ENCODE peak calls at places on chromosome X, in four cellular contexts. Z is suprapubic skin, N is vagina, J is HL-60. D is an unnamed sample.

GRCh38 chrX:50762578-50762977 is 51.4 kb downstream of the SHROOM4 start:
- DNase-seq in Z (no peak), N (no peak), J (no peak), D (no peak)

GRCh38 chrX:65551086-65551485 is 16.5 kb upstream of the LAS1L start:
- DNase-seq in Z (no peak), N (no peak), J (no peak), D (no peak)

GRCh38 chrX:12953420-12953819 is 21.5 kb upstream of the TMSB4X start:
- DNase-seq in Z (no peak), N (no peak), J (no peak), D (no peak)

GRCh38 chrX:153499876-153500275 is 5.1 kb downstream of the BGN start:
- DNase-seq in Z (no peak), N (no peak), J (no peak), D (no peak)

GRCh38 chrX:136219893-136220292 is 31.3 kb downstream of the MAP7D3 start:
- DNase-seq in Z (no peak), N (no peak), J (no peak), D (no peak)

GRCh38 chrX:97594825-97595224 is 711.1 kb downstream of the RPA4 start:
- DNase-seq in Z (no peak), N (no peak), J (no peak), D (no peak)

GRCh38 chrX:76957485-76957884 is 489.7 kb upstream of the FGF16 start:
- DNase-seq in Z (no peak), N (no peak), J (no peak), D (no peak)

GRCh38 chrX:21723097-21723496 is 34.8 kb downstream of the SMPX start:
- DNase-seq in Z (no peak), N (no peak), J (no peak), D (no peak)

GRCh38 chrX:24241822-24242648 is 71.8 kb downstream of the SUPT20HL2 start:
- DNase-seq in Z (no peak), N (no peak), J (no peak), D (no peak)

GRCh38 chrX:46485897-46486296 is 59.3 kb downstream of the ZNF674 start:
- DNase-seq in Z (no peak), N (no peak), J (no peak), D (no peak)

GRCh38 chrX:118824173-118824782 is 654 bp downstream of the ZCCHC12 start:
- DNase-seq in Z (no peak), N (no peak), J (no peak), D (no peak)

GRCh38 chrX:80765226-80765625 is 44.5 kb downstream of the BRWD3 start:
- DNase-seq in Z (no peak), N (no peak), J (no peak), D (no peak)

DNA sequence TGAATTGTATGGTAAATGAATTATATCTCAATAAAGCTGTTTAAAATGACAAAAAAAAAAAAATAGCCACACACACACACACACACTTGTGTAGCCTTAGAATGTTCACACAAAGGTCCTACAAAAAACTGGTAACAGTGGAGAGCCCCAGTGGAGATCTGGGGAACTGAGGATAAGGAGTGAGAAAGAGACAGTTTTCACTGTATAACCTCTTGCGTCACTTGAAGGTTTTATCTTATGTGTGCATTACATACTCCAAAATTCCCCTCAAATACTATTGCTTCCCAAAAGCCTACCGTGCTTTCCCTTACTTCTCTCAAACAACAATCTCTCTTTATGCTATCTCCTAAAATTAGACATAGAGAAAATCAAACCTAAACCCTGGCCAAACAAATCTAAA is 67.8 kb downstream of the SMC1A start:
- DNase-seq in Z (no peak), N (no peak), J (no peak), D (no peak)
- TF ChIP-seq CTCF in Z (no peak), N (no peak), J (no peak), D (no peak)

DNA sequence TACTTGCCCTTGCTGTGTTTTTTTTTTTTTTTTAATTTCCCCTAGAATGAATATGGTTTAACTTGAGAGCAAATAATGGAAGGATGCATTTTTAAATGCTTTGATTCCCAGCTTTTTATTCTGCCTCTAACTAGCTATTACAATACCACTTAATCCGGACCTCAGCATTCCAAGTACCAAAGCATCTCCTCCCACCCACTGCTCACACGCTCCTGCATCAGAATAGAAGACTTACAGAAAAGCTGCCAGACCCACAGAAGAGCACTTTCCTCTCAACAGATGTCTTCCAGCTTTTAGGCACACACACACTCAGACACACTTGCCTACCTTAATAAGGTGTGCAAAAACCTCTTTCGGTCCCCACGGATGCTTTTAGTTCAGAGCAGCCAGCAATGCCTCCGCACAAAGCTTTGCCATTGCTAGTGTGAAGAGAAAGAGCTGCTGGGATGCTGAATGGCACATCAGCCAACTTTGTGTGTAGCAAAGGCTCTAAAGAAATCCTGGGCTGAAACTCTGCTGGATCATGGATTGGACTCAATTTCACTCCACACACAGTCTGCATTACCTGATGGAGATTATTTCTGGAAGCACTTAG is 1056.2 kb downstream of the DMD start:
- DNase-seq in Z (no peak), N (no peak), J (no peak), D (no peak)
- H3K4me3 ChIP-seq in Z (no peak), N (no peak), J (no peak), D (no peak)

GRCh38 chrX:2513120-2513664 is 12.4 kb upstream of the DHRSX start:
- DNase-seq in Z (no peak), N (no peak), J (no peak), D (peak)

GRCh38 chrX:2512501-2512900 is 11.7 kb upstream of the DHRSX start:
- DNase-seq in Z (no peak), N (no peak), J (no peak), D (peak)

GRCh38 chrX:2508648-2509335 is 8.0 kb upstream of the DHRSX start:
- DNase-seq in Z (no peak), N (no peak), J (no peak), D (peak)

GRCh38 chrX:2514131-2514530 is 13.4 kb upstream of the DHRSX start:
- DNase-seq in Z (no peak), N (no peak), J (no peak), D (peak)

GRCh38 chrX:2511326-2511725 is 10.6 kb upstream of the DHRSX start:
- DNase-seq in Z (no peak), N (no peak), J (no peak), D (no peak)
- TF ChIP-seq POLR2AphosphoS5 in Z (no peak), N (no peak), J (no peak), D (no peak)

DNA sequence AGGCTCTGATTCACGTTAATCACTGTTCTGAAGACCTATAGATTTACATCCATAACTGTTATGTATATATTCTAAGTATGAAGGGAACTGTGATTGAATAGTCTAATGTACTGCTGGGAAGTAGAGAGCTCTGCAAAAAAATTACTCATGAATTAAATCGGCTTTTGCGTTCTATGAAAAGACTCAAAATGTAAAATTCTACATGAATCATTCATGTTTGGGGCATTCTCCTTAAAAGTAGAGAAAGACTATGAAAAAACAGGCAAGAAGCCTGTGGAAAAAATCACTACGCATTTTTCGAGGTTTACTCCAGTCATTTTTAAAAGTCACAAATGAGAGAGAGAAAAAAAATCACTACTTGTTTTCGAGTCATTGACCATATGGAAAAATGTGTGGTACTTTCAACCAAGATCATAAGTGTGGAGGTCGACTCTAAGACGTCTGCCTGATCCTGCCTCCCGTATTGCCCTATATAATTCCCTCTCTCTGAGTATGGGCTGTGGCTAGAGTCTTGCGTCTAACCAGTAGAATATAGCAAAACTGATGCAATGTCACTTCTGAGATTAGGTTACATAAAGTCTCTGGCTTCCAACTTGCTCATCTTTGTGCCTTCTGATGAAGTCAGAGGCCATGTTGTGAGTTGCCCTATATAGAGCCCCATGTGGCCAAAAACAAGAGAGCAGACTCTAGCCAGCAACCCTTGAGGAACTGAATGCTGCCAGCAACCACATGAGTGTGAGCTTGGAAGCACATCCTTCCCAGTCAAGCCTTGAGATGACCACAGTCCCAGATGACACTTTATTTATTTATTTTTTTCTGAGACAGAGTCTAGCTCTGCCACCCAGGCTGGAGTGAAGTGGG is 32.1 kb upstream of the VEGFD start:
- DNase-seq in Z (no peak), N (no peak), J (no peak), D (no peak)
- TF ChIP-seq CTCF in Z (no peak), N (no peak), J (no peak), D (no peak)

GRCh38 chrX:108735087-108735679 is 1.2 kb downstream of the IRS4 start:
- DNase-seq in Z (no peak), N (no peak), J (no peak), D (no peak)

GRCh38 chrX:108734426-108734825 is 1.9 kb downstream of the IRS4 start:
- DNase-seq in Z (no peak), N (no peak), J (no peak), D (peak)

GRCh38 chrX:108736509-108737479 is at the start of gene IRS4:
- DNase-seq in Z (no peak), N (no peak), J (no peak), D (no peak)

GRCh38 chrX:108737754-108738153 is 1.4 kb upstream of the IRS4 start:
- DNase-seq in Z (no peak), N (no peak), J (no peak), D (no peak)

GRCh38 chrX:108735680-108736508 is 469 bp downstream of the IRS4 start:
- DNase-seq in Z (no peak), N (no peak), J (no peak), D (no peak)
- H3K4me3 ChIP-seq in Z (peak), N (peak), J (no peak), D (no peak)

GRCh38 chrX:55451990-55452824 is at the start of gene MAGEH1:
- DNase-seq in Z (peak), N (no peak), J (peak), D (peak)
- TF ChIP-seq POLR2AphosphoS5 in Z (no peak), N (peak), J (no peak), D (peak)

DNA sequence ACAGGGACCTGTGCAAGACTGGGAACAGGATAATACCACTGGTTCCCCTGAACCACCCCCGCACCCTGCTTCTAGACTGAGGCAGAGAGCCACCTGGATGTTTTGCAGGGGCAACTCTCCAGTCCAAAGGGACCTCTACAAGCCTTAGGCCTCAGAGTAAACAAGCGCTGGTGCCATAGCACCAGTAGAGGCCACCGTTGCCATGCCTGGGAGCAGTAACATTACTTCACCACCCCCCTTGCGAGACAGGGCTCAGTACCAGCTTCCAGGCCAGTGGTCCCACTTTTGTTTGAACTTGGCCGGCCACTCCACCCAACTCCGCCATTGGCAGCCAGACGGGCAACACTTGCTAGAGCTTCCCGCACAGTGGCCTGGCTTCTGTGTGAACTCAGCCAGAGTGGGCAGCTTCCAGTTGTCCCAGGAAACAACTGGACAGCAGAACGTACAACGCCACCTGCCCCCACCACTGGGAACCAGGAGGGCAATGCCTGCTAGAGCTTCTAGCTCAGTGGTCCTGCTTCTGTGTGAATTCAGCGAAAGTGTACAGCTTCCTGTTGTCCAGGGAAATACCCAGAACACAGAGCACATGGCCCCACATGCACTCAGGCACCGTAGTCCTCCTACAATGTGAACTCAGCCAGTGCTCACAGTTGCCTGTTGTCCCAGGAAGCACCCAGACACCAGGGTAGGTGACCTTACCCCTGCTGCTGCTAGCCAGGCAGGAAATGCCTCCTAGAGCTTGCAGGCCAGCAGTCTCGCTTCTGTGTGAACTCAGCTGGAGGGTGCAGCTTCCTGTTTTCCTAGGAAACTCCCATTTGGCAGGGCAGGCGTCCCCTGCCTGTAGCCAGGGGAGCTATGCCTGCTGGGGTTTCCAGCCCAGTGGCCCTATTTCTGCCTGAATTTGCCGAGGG is 39.9 kb upstream of the PCDH19 start:
- DNase-seq in Z (no peak), N (no peak), J (no peak), D (no peak)
- TF ChIP-seq CTCF in Z (no peak), N (no peak), J (no peak), D (no peak)

GRCh38 chrX:63784902-63785692 is at the start of gene ARHGEF9:
- DNase-seq in Z (no peak), N (no peak), J (no peak), D (peak)

GRCh38 chrX:63784346-63784901 is 590 bp downstream of the ARHGEF9 start:
- DNase-seq in Z (no peak), N (no peak), J (no peak), D (no peak)
- H3K4me3 ChIP-seq in Z (peak), N (peak), J (no peak), D (peak)

GRCh38 chrX:20515841-20516461 is 249.2 kb upstream of the RPS6KA3 start:
- DNase-seq in Z (no peak), N (no peak), J (peak), D (no peak)
- TF ChIP-seq POLR2AphosphoS5 in Z (no peak), N (no peak), J (no peak), D (no peak)

DNA sequence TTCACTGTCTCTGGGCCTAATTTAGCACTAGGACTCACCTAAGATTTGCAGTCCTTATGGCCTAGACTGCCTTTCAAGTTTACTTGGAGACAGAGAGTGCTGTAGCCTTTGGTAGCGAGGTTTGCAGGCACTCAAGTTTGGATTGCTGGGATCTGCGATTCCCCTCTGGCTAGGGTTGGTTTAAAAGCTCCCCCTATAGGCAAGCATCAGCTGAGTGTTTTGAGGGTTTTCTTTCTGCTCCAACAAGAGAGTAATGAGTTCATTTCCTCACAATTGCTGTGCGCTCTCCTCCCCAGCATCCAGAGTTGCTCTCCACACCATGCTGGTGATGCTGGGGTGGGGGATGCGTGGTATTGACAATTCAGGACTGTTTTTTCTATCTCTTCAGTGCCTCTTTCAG is 206.9 kb downstream of the GLUD2 start:
- DNase-seq in Z (no peak), N (no peak), J (no peak), D (no peak)
- TF ChIP-seq CTCF in Z (no peak), N (no peak), J (no peak), D (no peak)